ENCODE peak calls at places on chromosomes 4 and X, in four cellular contexts. L is type B pancreatic cell, R is upper lobe of left lung, T is foreskin fibroblast. M is an unnamed sample.

GRCh38 chrX:2483398-2483797 is 17.4 kb downstream of the DHRSX start:
- DNase-seq in R (no peak), L (no peak), T (no peak), M (no peak)

GRCh38 chr4:57158221-57158620 is 48.0 kb upstream of the IGFBP7 start:
- DNase-seq in R (no peak), L (no peak), T (peak), M (no peak)

GRCh38 chr4:183830438-183830985 is 74.6 kb upstream of the STOX2 start:
- DNase-seq in T (no peak), R (peak), L (no peak), M (no peak)

GRCh38 chr4:38609614-38610013 is 54.4 kb upstream of the KLF3 start:
- DNase-seq in T (no peak), L (no peak), R (peak), M (no peak)

GRCh38 chr4:154622598-154622997 is 10.1 kb upstream of the FGG start:
- DNase-seq in R (no peak), L (no peak), T (peak), M (no peak)

GRCh38 chr4:907691-908437 is 24.3 kb downstream of the GAK start:
- DNase-seq in R (no peak), L (no peak), T (peak), M (no peak)

GRCh38 chrX:97820170-97820569 is 936.5 kb downstream of the RPA4 start:
- DNase-seq in L (no peak), T (no peak), R (no peak), M (no peak)

GRCh38 chrX:129738466-129739308 is at the start of gene XPNPEP2:
- DNase-seq in L (no peak), T (peak), R (no peak), M (peak)

GRCh38 chr4:175373031-175373430 is 439.0 kb downstream of the GPM6A start:
- DNase-seq in L (no peak), R (no peak), T (peak), M (no peak)

GRCh38 chrX:13048265-13048664 is 3.8 kb upstream of the FAM9C start:
- DNase-seq in L (no peak), T (peak), R (no peak), M (no peak)

GRCh38 chr4:14532436-14532835 is 469.8 kb upstream of the CPEB2 start:
- DNase-seq in T (no peak), L (no peak), R (no peak), M (no peak)

GRCh38 chrX:7021991-7022390 is 125.5 kb upstream of the STS start:
- DNase-seq in R (no peak), L (no peak), T (no peak), M (no peak)

GRCh38 chr4:68267433-68267944 is 22.0 kb upstream of the TMPRSS11B start:
- DNase-seq in T (peak), R (no peak), L (no peak), M (no peak)

GRCh38 chr4:151983854-151984253 is 223.0 kb upstream of the GATB start:
- DNase-seq in L (no peak), T (no peak), R (no peak), M (no peak)

GRCh38 chr4:86720508-86721068 is 126.5 kb downstream of the PTPN13 start:
- DNase-seq in R (no peak), L (no peak), T (peak), M (no peak)

GRCh38 chr4:52037730-52038108 is 380 bp downstream of the SGCB start:
- DNase-seq in R (no peak), T (peak), L (no peak), M (peak)

GRCh38 chrX:153969904-153970397 is 1.7 kb downstream of the HCFC1 start:
- DNase-seq in L (no peak), R (no peak), T (peak), M (peak)

GRCh38 chr4:173538903-173539445 is 8.9 kb upstream of the HAND2 start:
- DNase-seq in T (no peak), L (no peak), R (no peak), M (no peak)

GRCh38 chr4:158065603-158066002 is 107.2 kb downstream of the GASK1B start:
- DNase-seq in L (no peak), T (no peak), R (no peak), M (no peak)

GRCh38 chr4:158067646-158068045 is 105.2 kb downstream of the GASK1B start:
- DNase-seq in T (no peak), R (no peak), L (no peak), M (no peak)

GRCh38 chr4:158068063-158068462 is 104.8 kb downstream of the GASK1B start:
- DNase-seq in L (no peak), R (no peak), T (no peak), M (no peak)

DNA sequence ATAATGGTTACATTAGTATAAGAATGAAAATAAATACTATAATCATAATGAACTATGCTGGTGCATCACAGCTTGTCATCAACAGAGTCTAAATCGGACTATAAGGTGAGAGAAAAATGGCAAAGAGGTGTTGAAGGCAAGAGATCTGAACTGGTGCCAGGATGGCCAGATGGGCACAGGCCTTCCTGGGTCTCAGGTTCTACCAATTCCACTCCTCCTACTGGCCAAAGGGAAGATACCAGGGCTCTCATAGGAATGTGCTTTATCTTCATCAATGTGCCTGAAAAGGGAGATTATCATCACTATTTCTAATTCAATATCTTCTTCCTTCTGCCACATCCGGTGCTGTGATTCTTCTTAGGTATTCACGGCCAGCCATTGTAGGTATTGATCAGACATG is 107.6 kb downstream of the GASK1B start:
- DNase-seq in T (no peak), L (no peak), R (no peak), M (no peak)
- TF ChIP-seq CTCF in T (no peak), L (no peak), R (no peak), M (no peak)

DNA sequence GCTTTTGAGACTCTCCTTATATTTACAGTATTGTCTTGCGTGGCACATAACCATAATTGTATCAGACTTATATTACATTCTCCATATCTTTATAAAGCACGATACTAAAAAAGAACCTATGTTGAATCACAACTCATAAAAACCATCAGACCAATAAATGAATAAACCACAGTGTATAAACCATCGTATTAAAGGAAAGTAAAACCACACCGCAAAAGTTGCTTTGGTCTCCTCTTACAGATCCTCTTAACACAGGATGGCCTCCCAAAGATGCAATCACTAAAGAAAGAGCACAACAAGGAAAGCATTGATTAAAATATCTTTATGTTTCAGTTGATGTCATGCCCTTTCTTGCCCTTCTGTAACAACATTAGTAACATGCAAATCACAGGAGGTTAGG is 437.9 kb downstream of the AFF2 start:
- DNase-seq in L (no peak), R (no peak), T (no peak), M (no peak)
- TF ChIP-seq CTCF in L (no peak), R (no peak), T (no peak), M (no peak)

DNA sequence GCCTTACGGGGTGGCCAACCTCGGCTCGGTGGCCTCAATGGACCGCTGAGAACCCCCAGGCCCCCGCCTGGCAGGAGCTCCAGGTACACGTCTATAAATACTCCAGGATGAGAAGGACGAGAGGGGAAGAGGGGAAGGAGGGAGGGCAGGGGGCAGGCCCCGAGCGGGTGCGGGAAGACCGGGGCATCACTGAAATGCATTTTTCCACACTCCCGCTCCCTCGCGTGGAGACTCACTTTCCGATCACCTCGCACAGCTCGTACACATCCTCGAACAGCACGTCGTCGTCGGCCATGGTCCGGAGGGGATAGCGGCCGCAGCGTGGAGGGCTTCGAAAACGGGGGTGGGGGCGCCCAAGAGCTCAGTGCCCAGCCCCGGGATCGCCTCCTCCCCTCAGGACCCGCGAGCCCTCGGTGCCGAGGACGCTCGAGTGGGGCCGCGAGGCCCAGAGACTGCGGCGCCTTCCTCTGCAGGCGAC is 621 bp downstream of the CASK start:
- DNase-seq in T (peak), R (peak), L (peak), M (peak)
- TF ChIP-seq CTCF in T (no peak), R (no peak), L (peak), M (no peak)

DNA sequence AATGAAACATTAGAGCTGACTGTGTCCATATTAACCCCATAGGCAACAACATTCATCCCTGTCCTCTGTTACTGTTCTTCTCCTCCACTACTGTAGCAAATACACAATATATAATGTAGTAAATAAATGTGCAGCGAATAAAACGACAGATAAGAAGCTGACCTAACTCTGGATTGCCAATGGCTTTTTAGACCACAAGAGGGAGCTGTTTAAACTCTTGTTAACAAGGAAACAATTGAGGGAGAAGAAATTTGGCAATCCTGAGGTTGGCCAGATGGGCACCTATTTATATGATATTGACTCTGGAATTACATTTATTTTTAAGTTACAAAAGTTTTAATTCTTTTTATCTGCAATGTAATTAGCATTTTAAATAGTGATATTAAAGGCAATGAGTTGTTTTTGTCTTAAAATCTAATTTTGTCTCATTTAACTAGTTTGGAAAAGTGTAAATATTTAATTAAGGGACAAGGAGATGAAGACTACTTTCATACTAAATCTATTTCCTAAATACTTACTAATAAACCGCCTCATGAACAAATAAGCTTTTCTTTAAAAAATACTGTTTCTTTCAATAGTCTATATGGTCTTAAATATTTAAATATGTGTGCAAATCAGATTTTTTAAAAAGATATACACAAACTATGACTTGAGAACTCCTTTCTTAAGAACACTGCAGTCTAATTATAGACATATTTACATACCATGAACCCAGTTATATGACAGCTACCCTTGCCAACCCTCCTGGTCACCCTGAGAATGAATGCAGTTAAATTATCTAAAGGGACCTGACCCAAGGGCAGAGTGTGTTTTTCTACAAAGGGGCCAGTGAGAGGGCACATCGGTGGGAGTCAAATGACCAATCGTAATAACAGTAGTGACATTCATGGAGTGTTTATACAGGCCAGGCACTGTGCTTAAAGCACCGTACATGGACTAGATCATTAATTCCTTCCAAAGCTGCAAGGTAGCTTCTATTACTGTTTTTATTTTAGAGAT is 52.9 kb upstream of the HPF1 start:
- DNase-seq in T (peak), L (no peak), R (no peak), M (no peak)
- TF ChIP-seq CTCF in T (peak), L (peak), R (peak), M (peak)